ENCODE peak calls at places on chromosomes 2 and 18, in seven cellular contexts. O is SK-N-SH, S is endothelial cell of umbilical vein, D is K562, K is HepG2, Q is H1, H is GM12878. T is an unnamed sample.

GRCh38 chr18:3910507-3910906 is 460.5 kb downstream of the TGIF1 start:
- DNase-seq in O (no peak), S (no peak), D (no peak), K (no peak), Q (no peak), H (no peak), T (no peak)

GRCh38 chr2:213232649-213233437 is 51.4 kb upstream of the SPAG16 start:
- DNase-seq in O (no peak), S (no peak), D (no peak), K (no peak), Q (no peak), H (peak; percentile 100), T (peak; percentile 41)

GRCh38 chr18:37946324-37946723 is 380.7 kb upstream of the CELF4 start:
- DNase-seq in O (no peak), S (no peak), D (no peak), K (no peak), Q (no peak), H (no peak), T (no peak)

GRCh38 chr2:9897331-9897737 is 54.1 kb downstream of the TAF1B start:
- DNase-seq in O (no peak), S (peak; percentile 84), D (no peak), K (no peak), Q (no peak), H (peak; percentile 19), T (no peak)

GRCh38 chr2:185510060-185510459 is 228.5 kb upstream of the FSIP2 start:
- DNase-seq in O (no peak), S (no peak), D (no peak), K (no peak), Q (no peak), H (no peak), T (no peak)

GRCh38 chr2:45743531-45744391 is 92.3 kb downstream of the PRKCE start:
- DNase-seq in O (peak; percentile 79), S (peak; percentile 50), D (no peak), K (no peak), Q (no peak), H (no peak), T (no peak)

GRCh38 chr2:42099431-42100173 is 51.8 kb downstream of the PKDCC start:
- DNase-seq in O (no peak), S (no peak), D (no peak), K (no peak), Q (no peak), H (no peak), T (no peak)

GRCh38 chr2:95266781-95267430 is 7.3 kb upstream of the PROM2 start:
- DNase-seq in O (no peak), S (no peak), D (no peak), K (no peak), Q (peak; percentile 26), H (no peak), T (no peak)

GRCh38 chr2:37302701-37303252 is 21.9 kb downstream of the PRKD3 start:
- DNase-seq in O (no peak), S (no peak), D (no peak), K (no peak), Q (no peak), H (no peak), T (no peak)

GRCh38 chr18:42141439-42141838 is 186.4 kb downstream of the PIK3C3 start:
- DNase-seq in O (no peak), S (no peak), D (no peak), K (peak; percentile 53), Q (no peak), H (no peak), T (peak; percentile 40)

GRCh38 chr18:3447035-3447894 is 2.7 kb upstream of the TGIF1 start:
- DNase-seq in O (peak; percentile 12), S (peak; percentile 74), D (peak; percentile 64), K (no peak), Q (peak; percentile 70), H (no peak), T (peak; percentile 79)

GRCh38 chr2:237383991-237384671 is 29.8 kb downstream of the COL6A3 start:
- DNase-seq in O (no peak), S (no peak), D (no peak), K (no peak), Q (no peak), H (no peak), T (no peak)

GRCh38 chr2:1833726-1834125 is 89.4 kb upstream of the PXDN start:
- DNase-seq in O (no peak), S (no peak), D (no peak), K (no peak), Q (no peak), H (no peak), T (no peak)

GRCh38 chr2:61247204-61247812 is 85.3 kb downstream of the C2orf74 start:
- DNase-seq in O (no peak), S (no peak), D (no peak), K (no peak), Q (no peak), H (no peak), T (no peak)

GRCh38 chr2:15561574-15562344 is 625 bp upstream of the NBAS start:
- DNase-seq in O (peak; percentile 26), S (peak; percentile 76), D (peak; percentile 65), K (peak; percentile 14), Q (no peak), H (no peak), T (peak; percentile 19)

GRCh38 chr2:102355526-102356380 is at the start of gene IL18R1:
- DNase-seq in O (peak; percentile 87), S (peak; percentile 71), D (peak; percentile 58), K (peak; percentile 53), Q (peak; percentile 83), H (peak; percentile 42), T (peak; percentile 84)

GRCh38 chr2:213251618-213252017 is 32.6 kb upstream of the SPAG16 start:
- DNase-seq in O (peak; percentile 42), S (peak; percentile 70), D (peak; percentile 41), K (peak; percentile 72), Q (no peak), H (no peak), T (peak; percentile 85)

GRCh38 chr2:149470046-149470445 is 117.5 kb downstream of the MMADHC start:
- DNase-seq in O (no peak), S (no peak), D (no peak), K (no peak), Q (no peak), H (no peak), T (no peak)

GRCh38 chr2:70717431-70718038 is 50.5 kb downstream of the ADD2 start:
- DNase-seq in O (no peak), S (no peak), D (peak; percentile 63), K (no peak), Q (peak; percentile 47), H (no peak), T (no peak)

GRCh38 chr18:48846423-48846932 is 104.3 kb downstream of the SMAD7 start:
- DNase-seq in O (no peak), S (no peak), D (no peak), K (no peak), Q (no peak), H (no peak), T (no peak)

GRCh38 chr2:6923319-6923718 is 6.1 kb downstream of the RNF144A start:
- DNase-seq in O (no peak), S (no peak), D (no peak), K (no peak), Q (no peak), H (no peak), T (no peak)

GRCh38 chr2:65382776-65383357 is 49.5 kb downstream of the SPRED2 start:
- DNase-seq in O (peak; percentile 50), S (no peak), D (peak; percentile 85), K (peak; percentile 86), Q (no peak), H (no peak), T (peak; percentile 38)
- H3K4me2 ChIP-seq in O (peak overlapping the region; percentile 61), S (no peak overlapping the region), D (peak overlapping the region; percentile 62), K (peak overlapping the region; percentile 74), Q (no peak overlapping the region), H (peak overlapping the region; percentile 56), T (no peak overlapping the region)

DNA sequence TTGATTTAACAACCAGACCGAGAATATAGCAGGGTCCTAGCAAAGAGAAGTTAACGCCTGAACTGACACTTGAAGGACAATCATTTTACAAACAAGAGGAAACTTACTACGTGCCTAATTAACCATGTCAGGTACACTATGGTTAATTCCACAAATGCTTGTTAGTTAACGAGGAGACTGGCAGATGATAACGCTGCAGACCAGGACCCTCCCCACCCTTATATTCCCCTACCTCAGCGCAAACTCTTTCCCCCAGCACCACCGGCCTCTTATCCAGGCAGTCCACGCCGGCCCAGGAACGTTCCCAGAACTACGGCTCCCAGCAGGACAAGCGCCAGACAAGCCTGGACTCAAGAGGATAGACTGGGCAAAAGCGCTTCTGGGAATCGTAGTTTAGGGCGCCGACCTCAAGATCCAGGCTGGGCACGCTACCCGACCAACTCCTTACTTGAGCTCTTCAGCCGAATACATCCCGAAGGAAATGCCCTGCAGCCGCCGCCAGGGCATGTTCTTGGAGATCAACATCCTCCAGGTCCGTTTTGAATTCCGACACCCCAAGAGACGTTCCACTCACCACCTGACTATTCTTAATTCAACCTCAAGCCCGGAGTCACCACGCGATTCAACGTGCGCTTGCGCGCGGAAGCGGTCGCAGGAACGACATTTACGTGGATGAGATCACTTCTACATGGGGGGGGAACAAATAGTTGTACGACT is at the start of gene POLR1A:
- DNase-seq in O (peak; percentile 81), S (peak; percentile 97), D (peak; percentile 66), K (peak; percentile 94), Q (peak; percentile 85), H (no peak), T (peak; percentile 97)
- TF ChIP-seq POLR2AphosphoS5 in O (no peak), S (no peak), D (no peak), K (no peak), Q (no peak), H (peak; percentile 78), T (no peak)

DNA sequence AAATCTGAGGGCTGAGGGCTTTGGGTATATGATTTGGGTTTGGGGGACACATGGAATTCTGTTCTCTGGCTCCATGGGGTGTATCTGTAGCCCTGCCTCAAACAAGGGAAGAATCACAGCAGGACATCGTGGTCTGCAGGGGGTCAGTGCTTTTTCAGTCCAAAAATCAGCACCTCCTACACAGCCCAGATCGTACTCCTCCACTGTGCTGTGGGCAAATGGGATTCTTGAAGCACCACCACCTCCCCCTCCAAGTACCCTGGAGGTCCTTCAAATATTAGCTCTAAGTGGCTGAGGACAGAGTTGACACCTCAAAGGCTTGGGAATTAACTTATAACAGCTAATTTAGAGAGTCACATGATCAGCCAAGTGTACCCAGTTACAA is 41.5 kb downstream of the EPHA4 start:
- DNase-seq in O (no peak), S (no peak), D (no peak), K (no peak), Q (no peak), H (no peak), T (no peak)
- H3K4me2 ChIP-seq in O (no peak overlapping the region), S (peak overlapping the region; percentile 79), D (no peak overlapping the region), K (no peak overlapping the region), Q (no peak overlapping the region), H (no peak overlapping the region), T (no peak overlapping the region)

GRCh38 chr2:100817388-100817985 is 2.5 kb upstream of the NPAS2 start:
- DNase-seq in O (no peak), S (no peak), D (no peak), K (no peak), Q (no peak), H (no peak), T (no peak)

GRCh38 chr2:100820346-100821254 is 661 bp downstream of the NPAS2 start:
- DNase-seq in O (no peak), S (peak; percentile 54), D (no peak), K (no peak), Q (peak; percentile 59), H (no peak), T (peak; percentile 42)

GRCh38 chr2:100818003-100818605 is 1.8 kb upstream of the NPAS2 start:
- DNase-seq in O (no peak), S (peak; percentile 65), D (no peak), K (no peak), Q (no peak), H (no peak), T (no peak)

GRCh38 chr2:100819365-100820345 is at the start of gene NPAS2:
- DNase-seq in O (peak; percentile 78), S (peak; percentile 46), D (peak; percentile 18), K (peak; percentile 35), Q (peak; percentile 60), H (no peak), T (peak; percentile 46)

GRCh38 chr2:100818606-100819364 is 1.2 kb upstream of the NPAS2 start:
- DNase-seq in O (peak; percentile 66), S (peak; percentile 90), D (no peak), K (peak; percentile 78), Q (peak; percentile 76), H (no peak), T (peak; percentile 80)
- TF ChIP-seq POLR2AphosphoS5 in O (peak; percentile 26), S (peak; percentile 39), D (no peak), K (peak; percentile 38), Q (no peak), H (no peak), T (no peak)

T was measured in GM23338.